ENCODE peak calls at places on chromosomes 13 and 19, in four cellular contexts. Z, Y, O and V are unnamed samples.

GRCh38 chr19:35717665-35718344 is at the start of gene KMT2B:
- DNase-seq in Z (peak; percentile 100), Y (peak; percentile 95), O (no peak), V (peak; percentile 94)

GRCh38 chr13:50945669-50946068 is 36.1 kb downstream of the RNASEH2B start:
- DNase-seq in Z (no peak), Y (no peak), O (no peak), V (no peak)

GRCh38 chr13:106835477-106835876 is 267.5 kb upstream of the ARGLU1 start:
- DNase-seq in Z (no peak), Y (no peak), O (no peak), V (no peak)

GRCh38 chr19:18900700-18901502 is 4.9 kb upstream of the CERS1 start:
- DNase-seq in Z (no peak), Y (no peak), O (no peak), V (no peak)

GRCh38 chr19:35261356-35262100 is 7.2 kb upstream of the USF2 start:
- DNase-seq in Z (no peak), Y (no peak), O (no peak), V (no peak)

GRCh38 chr19:47507031-47507430 is 7.8 kb downstream of the NAPA start:
- DNase-seq in Z (no peak), Y (no peak), O (no peak), V (no peak)

GRCh38 chr19:35549174-35549788 is 3.9 kb downstream of the TMEM147 start:
- DNase-seq in Z (peak; percentile 96), Y (peak; percentile 69), O (peak; percentile 76), V (peak; percentile 60)

GRCh38 chr19:32570081-32570785 is 10.8 kb upstream of the PDCD5 start:
- DNase-seq in Z (peak; percentile 70), Y (peak; percentile 34), O (peak; percentile 62), V (peak; percentile 57)

GRCh38 chr19:8569066-8569761 is 8.0 kb downstream of the MYO1F start:
- DNase-seq in Z (peak; percentile 29), Y (peak; percentile 80), O (no peak), V (peak; percentile 100)

GRCh38 chr13:33859691-33860303 is 41.8 kb downstream of the RFC3 start:
- DNase-seq in Z (no peak), Y (no peak), O (no peak), V (no peak)

GRCh38 chr13:48500652-48501197 is 32.2 kb downstream of the RCBTB2 start:
- DNase-seq in Z (no peak), Y (no peak), O (peak; percentile 41), V (peak; percentile 97)

GRCh38 chr13:28751210-28751935 is 32.6 kb upstream of the SLC46A3 start:
- DNase-seq in Z (no peak), Y (no peak), O (no peak), V (no peak)

DNA sequence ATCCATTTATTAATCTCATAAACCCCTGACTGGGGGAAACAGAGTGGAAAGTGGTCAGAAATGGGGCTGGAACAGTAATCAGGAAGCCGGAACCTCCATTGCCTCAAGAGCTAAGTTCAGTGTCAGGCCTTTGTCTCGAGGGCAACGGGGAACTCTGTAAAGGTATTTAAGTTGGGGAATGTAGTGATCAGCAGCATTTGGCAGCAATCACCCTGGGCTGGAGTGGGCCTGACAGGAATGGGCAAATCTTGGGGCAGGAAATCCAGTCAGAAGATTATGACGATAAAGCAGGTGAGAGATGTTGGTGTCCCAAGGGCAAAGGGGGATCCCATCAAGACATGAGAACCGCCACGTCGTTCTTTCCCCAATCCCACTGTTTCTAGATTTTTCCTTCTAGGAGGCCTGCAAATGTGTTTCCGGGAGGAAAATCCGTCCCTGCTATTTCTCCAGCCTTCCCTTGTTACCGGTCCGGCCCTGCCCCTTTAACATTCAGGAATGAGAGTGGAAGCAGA is 232.4 kb upstream of the SERP2 start:
- DNase-seq in Z (no peak), Y (no peak), O (no peak), V (peak; percentile 17)
- TF ChIP-seq MYC in Z (no peak), Y (no peak), O (no peak), V (no peak)

GRCh38 chr19:46404039-46404883 is 9.1 kb downstream of the CCDC8 start:
- DNase-seq in Z (peak; percentile 93), Y (peak; percentile 57), O (peak; percentile 69), V (peak; percentile 95)
- TF ChIP-seq MYC in Z (peak; percentile 38), Y (no peak), O (peak; percentile 63), V (peak; percentile 90)

DNA sequence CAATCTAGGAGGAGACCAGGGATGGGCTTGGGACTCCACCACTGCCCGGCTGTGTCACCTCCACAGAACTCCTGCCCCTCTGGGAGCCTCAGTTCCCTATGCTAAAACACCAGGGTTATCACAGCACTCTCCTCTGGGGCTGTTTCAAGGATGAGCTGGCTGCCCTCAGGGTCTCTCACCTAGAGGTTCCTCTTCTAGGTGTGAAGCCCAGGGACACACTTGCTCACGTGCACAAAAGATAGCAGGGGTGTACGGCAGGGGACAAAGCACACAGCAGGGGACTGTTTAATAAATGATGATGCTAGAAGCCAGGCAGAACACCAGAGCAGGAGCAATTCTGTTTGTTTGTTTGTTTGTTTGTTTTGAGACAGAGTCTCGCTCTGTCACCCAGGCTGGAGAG is 16.8 kb upstream of the LYPD3 start:
- DNase-seq in Z (no peak), Y (no peak), O (no peak), V (no peak)
- TF ChIP-seq MYC in Z (no peak), Y (no peak), O (no peak), V (no peak)

GRCh38 chr19:57350877-57351805 is at the start of gene ZNF304:
- DNase-seq in Z (peak; percentile 85), Y (peak; percentile 91), O (peak; percentile 93), V (peak; percentile 91)

GRCh38 chr19:57357406-57357805 is 5.9 kb upstream of the TRAPPC2B start:
- DNase-seq in Z (no peak), Y (no peak), O (no peak), V (no peak)

GRCh38 chr19:57355916-57356315 is 4.8 kb downstream of the ZNF304 start:
- DNase-seq in Z (no peak), Y (no peak), O (no peak), V (no peak)

GRCh38 chr19:57348136-57348535 is 2.9 kb upstream of the ZNF304 start:
- DNase-seq in Z (no peak), Y (no peak), O (no peak), V (no peak)

DNA sequence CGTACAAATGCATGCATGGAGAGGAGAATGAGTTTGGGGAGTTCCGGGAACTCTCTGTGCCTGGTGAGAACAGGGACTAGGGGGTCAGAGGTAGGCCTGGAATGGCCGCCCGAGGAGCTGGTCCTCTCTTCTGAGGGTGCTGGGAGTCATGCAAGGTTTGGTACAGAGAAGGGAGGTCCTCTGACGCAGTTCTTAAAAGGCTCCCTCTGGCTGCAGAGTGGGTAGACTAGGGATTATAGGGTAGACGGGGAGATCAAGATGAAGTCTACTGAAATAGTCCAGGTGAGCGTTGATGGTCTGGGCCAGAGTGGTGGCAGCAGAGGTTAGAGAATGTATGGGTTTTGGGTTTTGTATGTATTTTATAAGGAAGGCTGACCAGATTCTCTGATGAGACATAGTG is 796 bp downstream of the ZNF304 start:
- DNase-seq in Z (no peak), Y (peak; percentile 22), O (no peak), V (no peak)
- TF ChIP-seq MYC in Z (no peak), Y (no peak), O (no peak), V (no peak)

DNA sequence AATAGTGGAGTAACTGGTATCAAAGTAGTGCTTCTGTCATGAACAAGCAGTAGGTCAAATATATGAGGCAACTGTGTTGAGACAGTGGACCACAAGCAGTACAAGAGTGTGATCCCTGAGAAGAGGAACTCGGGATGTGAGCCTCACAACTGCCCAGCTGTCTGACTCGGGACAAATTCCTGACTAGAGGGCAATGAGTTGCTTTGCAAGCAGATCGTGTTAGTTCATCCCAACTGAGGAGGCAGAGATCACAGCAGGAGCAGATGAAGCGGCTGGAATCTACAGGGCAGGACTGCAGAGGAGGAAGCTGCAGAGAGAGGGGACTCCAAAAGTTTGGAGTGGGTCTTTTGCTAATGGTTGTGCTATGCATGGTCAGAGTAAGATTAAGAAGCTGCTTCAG is 741.1 kb downstream of the DIAPH3 start:
- DNase-seq in Z (no peak), Y (no peak), O (no peak), V (peak; percentile 4)
- TF ChIP-seq MYC in Z (no peak), Y (no peak), O (no peak), V (no peak)